ENCODE peak calls at places on chromosomes 13 and 19, in five cellular contexts. One of them, this sample, is unnamed.

GRCh38 chr13:77986699-77987098 is 68.1 kb upstream of the EDNRB start:
- DNase-seq in cardiac muscle cell: no peak
- DNase-seq in neural crest cell: no peak
- DNase-seq in astrocyte of the spinal cord: no peak
- DNase-seq in hepatocyte: no peak
- DNase-seq in this sample: no peak

GRCh38 chr13:79642596-79642995 is 161.6 kb downstream of the NDFIP2 start:
- DNase-seq in cardiac muscle cell: no peak
- DNase-seq in neural crest cell: no peak
- DNase-seq in astrocyte of the spinal cord: no peak
- DNase-seq in hepatocyte: no peak
- DNase-seq in this sample: no peak

GRCh38 chr13:40549500-40550094 is 116.8 kb downstream of the FOXO1 start:
- DNase-seq in cardiac muscle cell: no peak
- DNase-seq in neural crest cell: no peak
- DNase-seq in astrocyte of the spinal cord: peak
- DNase-seq in hepatocyte: no peak
- DNase-seq in this sample: no peak

GRCh38 chr13:39968646-39969475 is 313.4 kb downstream of the COG6 start:
- DNase-seq in cardiac muscle cell: no peak
- DNase-seq in neural crest cell: no peak
- DNase-seq in astrocyte of the spinal cord: no peak
- DNase-seq in hepatocyte: no peak
- DNase-seq in this sample: no peak

GRCh38 chr13:78603240-78603947 is at the start of gene POU4F1:
- DNase-seq in cardiac muscle cell: peak
- DNase-seq in neural crest cell: no peak
- DNase-seq in astrocyte of the spinal cord: no peak
- DNase-seq in hepatocyte: peak
- DNase-seq in this sample: peak

GRCh38 chr13:45200701-45201230 is at the start of gene KCTD4:
- DNase-seq in cardiac muscle cell: no peak
- DNase-seq in neural crest cell: no peak
- DNase-seq in astrocyte of the spinal cord: peak
- DNase-seq in hepatocyte: no peak
- DNase-seq in this sample: no peak

GRCh38 chr13:113275387-113275786 is 21.7 kb upstream of the LAMP1 start:
- DNase-seq in cardiac muscle cell: peak
- DNase-seq in neural crest cell: peak
- DNase-seq in astrocyte of the spinal cord: peak
- DNase-seq in hepatocyte: peak
- DNase-seq in this sample: peak

GRCh38 chr13:68982961-68983619 is 1124.5 kb upstream of the ATXN8OS start:
- DNase-seq in cardiac muscle cell: no peak
- DNase-seq in neural crest cell: no peak
- DNase-seq in astrocyte of the spinal cord: no peak
- DNase-seq in hepatocyte: no peak
- DNase-seq in this sample: no peak

GRCh38 chr19:1690570-1691307 is 38.3 kb upstream of the TCF3 start:
- DNase-seq in cardiac muscle cell: peak
- DNase-seq in neural crest cell: peak
- DNase-seq in astrocyte of the spinal cord: no peak
- DNase-seq in hepatocyte: peak
- DNase-seq in this sample: peak

GRCh38 chr13:100434010-100434763 is 154.4 kb downstream of the GGACT start:
- DNase-seq in cardiac muscle cell: no peak
- DNase-seq in neural crest cell: no peak
- DNase-seq in astrocyte of the spinal cord: peak
- DNase-seq in hepatocyte: no peak
- DNase-seq in this sample: no peak

GRCh38 chr19:33431986-33432385 is 58.5 kb downstream of the CEBPG start:
- DNase-seq in cardiac muscle cell: no peak
- DNase-seq in neural crest cell: no peak
- DNase-seq in astrocyte of the spinal cord: no peak
- DNase-seq in hepatocyte: no peak
- DNase-seq in this sample: no peak

GRCh38 chr13:104757712-104758111 is 1691.5 kb upstream of the SLC10A2 start:
- DNase-seq in cardiac muscle cell: no peak
- DNase-seq in neural crest cell: no peak
- DNase-seq in astrocyte of the spinal cord: peak
- DNase-seq in hepatocyte: no peak
- DNase-seq in this sample: no peak

GRCh38 chr13:75385708-75386083 is 96.3 kb downstream of the TBC1D4 start:
- DNase-seq in cardiac muscle cell: no peak
- DNase-seq in neural crest cell: no peak
- DNase-seq in astrocyte of the spinal cord: no peak
- DNase-seq in hepatocyte: no peak
- DNase-seq in this sample: no peak

GRCh38 chr19:1093811-1094553 is 1.2 kb downstream of the POLR2E start:
- DNase-seq in cardiac muscle cell: no peak
- DNase-seq in neural crest cell: no peak
- DNase-seq in astrocyte of the spinal cord: no peak
- DNase-seq in hepatocyte: no peak
- DNase-seq in this sample: no peak

GRCh38 chr19:1074512-1075283 is 7.7 kb downstream of the ARHGAP45 start:
- DNase-seq in cardiac muscle cell: no peak
- DNase-seq in neural crest cell: no peak
- DNase-seq in astrocyte of the spinal cord: no peak
- DNase-seq in hepatocyte: no peak
- DNase-seq in this sample: peak

GRCh38 chr13:33426131-33426530 is 140.6 kb upstream of the STARD13 start:
- DNase-seq in cardiac muscle cell: no peak
- DNase-seq in neural crest cell: no peak
- DNase-seq in astrocyte of the spinal cord: no peak
- DNase-seq in hepatocyte: no peak
- DNase-seq in this sample: no peak

GRCh38 chr13:32737111-32737571 is 150.9 kb downstream of the PDS5B start:
- DNase-seq in cardiac muscle cell: no peak
- DNase-seq in neural crest cell: no peak
- DNase-seq in astrocyte of the spinal cord: peak
- DNase-seq in hepatocyte: no peak
- DNase-seq in this sample: peak

GRCh38 chr13:78060966-78061365 is 142.3 kb upstream of the EDNRB start:
- DNase-seq in cardiac muscle cell: no peak
- DNase-seq in neural crest cell: no peak
- DNase-seq in astrocyte of the spinal cord: no peak
- DNase-seq in hepatocyte: no peak
- DNase-seq in this sample: no peak

GRCh38 chr19:35347171-35347929 is at the start of gene FFAR1:
- DNase-seq in cardiac muscle cell: no peak
- DNase-seq in neural crest cell: no peak
- DNase-seq in astrocyte of the spinal cord: no peak
- DNase-seq in hepatocyte: no peak
- DNase-seq in this sample: peak

GRCh38 chr19:39444598-39445257 is 654 bp upstream of the SUPT5H start:
- DNase-seq in cardiac muscle cell: peak
- DNase-seq in neural crest cell: no peak
- DNase-seq in astrocyte of the spinal cord: no peak
- DNase-seq in hepatocyte: no peak
- DNase-seq in this sample: no peak

GRCh38 chr13:30681489-30682242 is 53.7 kb upstream of the ALOX5AP start:
- DNase-seq in cardiac muscle cell: no peak
- DNase-seq in neural crest cell: no peak
- DNase-seq in astrocyte of the spinal cord: no peak
- DNase-seq in hepatocyte: peak
- DNase-seq in this sample: no peak

GRCh38 chr13:43544011-43544410 is 242.8 kb downstream of the ENOX1 start:
- DNase-seq in cardiac muscle cell: no peak
- DNase-seq in neural crest cell: no peak
- DNase-seq in astrocyte of the spinal cord: peak
- DNase-seq in hepatocyte: no peak
- DNase-seq in this sample: no peak

GRCh38 chr13:67023088-67023893 is 206.8 kb downstream of the PCDH9 start:
- DNase-seq in cardiac muscle cell: no peak
- DNase-seq in neural crest cell: no peak
- DNase-seq in astrocyte of the spinal cord: peak
- DNase-seq in hepatocyte: no peak
- DNase-seq in this sample: no peak

GRCh38 chr13:41587490-41587889 is 130.1 kb downstream of the RGCC start:
- DNase-seq in cardiac muscle cell: no peak
- DNase-seq in neural crest cell: no peak
- DNase-seq in astrocyte of the spinal cord: no peak
- DNase-seq in hepatocyte: no peak
- DNase-seq in this sample: no peak

GRCh38 chr13:32334676-32335075 is 19.4 kb downstream of the BRCA2 start:
- DNase-seq in cardiac muscle cell: no peak
- DNase-seq in neural crest cell: no peak
- DNase-seq in astrocyte of the spinal cord: no peak
- DNase-seq in hepatocyte: no peak
- DNase-seq in this sample: no peak

GRCh38 chr19:43755256-43755801 is 567 bp upstream of the SMG9 start:
- DNase-seq in cardiac muscle cell: peak
- DNase-seq in neural crest cell: peak
- DNase-seq in astrocyte of the spinal cord: peak
- DNase-seq in hepatocyte: peak
- DNase-seq in this sample: peak

GRCh38 chr19:43752287-43752875 is 2.4 kb downstream of the SMG9 start:
- DNase-seq in cardiac muscle cell: no peak
- DNase-seq in neural crest cell: no peak
- DNase-seq in astrocyte of the spinal cord: no peak
- DNase-seq in hepatocyte: no peak
- DNase-seq in this sample: no peak

GRCh38 chr19:43754312-43754561 is 525 bp downstream of the SMG9 start:
- DNase-seq in cardiac muscle cell: no peak
- DNase-seq in neural crest cell: no peak
- DNase-seq in astrocyte of the spinal cord: no peak
- DNase-seq in hepatocyte: no peak
- DNase-seq in this sample: no peak

GRCh38 chr19:43751466-43752220 is 3.1 kb downstream of the SMG9 start:
- DNase-seq in cardiac muscle cell: no peak
- DNase-seq in neural crest cell: no peak
- DNase-seq in astrocyte of the spinal cord: peak
- DNase-seq in hepatocyte: no peak
- DNase-seq in this sample: no peak

DNA sequence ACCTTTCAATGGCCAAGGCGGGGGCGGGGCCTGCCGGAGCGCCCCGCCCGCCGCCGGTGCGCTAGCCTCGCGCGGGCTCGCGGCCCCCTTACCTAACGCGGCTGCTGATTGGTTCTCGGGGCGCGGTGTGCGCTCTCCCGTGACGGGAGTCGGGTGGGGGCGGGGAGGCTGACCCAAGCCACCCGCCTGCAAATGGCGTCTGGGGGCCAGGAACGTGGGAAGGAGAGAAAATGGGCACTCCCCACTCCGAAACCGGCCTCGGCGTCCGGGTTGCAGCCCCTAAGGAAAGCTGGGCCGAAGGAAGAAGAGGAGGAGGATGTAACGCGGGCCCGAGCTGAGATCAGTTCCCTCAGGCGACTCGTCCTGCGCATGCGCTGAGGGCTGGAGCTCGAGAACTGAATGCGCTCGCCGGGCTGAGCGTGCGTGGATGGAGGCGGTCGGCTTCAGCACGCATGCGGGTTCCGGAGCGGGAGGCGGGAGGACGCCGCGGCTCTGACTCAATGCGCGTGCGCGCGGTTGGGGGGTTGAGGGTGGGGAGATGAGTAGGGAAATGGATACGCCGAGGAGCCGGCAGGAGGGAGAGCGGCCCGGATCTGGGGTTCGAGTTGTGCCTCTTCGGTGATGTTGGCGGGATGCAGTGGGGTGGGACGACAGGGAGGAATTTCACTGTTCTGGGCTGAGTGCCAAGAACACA is at the start of gene SMG9:
- DNase-seq in cardiac muscle cell: peak
- DNase-seq in neural crest cell: peak
- DNase-seq in astrocyte of the spinal cord: peak
- DNase-seq in hepatocyte: peak
- DNase-seq in this sample: peak
- TF ChIP-seq CTCF in cardiac muscle cell: no peak
- TF ChIP-seq CTCF in neural crest cell: no peak
- TF ChIP-seq CTCF in astrocyte of the spinal cord: no peak
- TF ChIP-seq CTCF in hepatocyte: no peak
- TF ChIP-seq CTCF in this sample: no peak

GRCh38 chr19:18253716-18254115 is 20.5 kb downstream of the IQCN start:
- DNase-seq in cardiac muscle cell: no peak
- DNase-seq in neural crest cell: no peak
- DNase-seq in astrocyte of the spinal cord: no peak
- DNase-seq in hepatocyte: no peak
- DNase-seq in this sample: no peak

GRCh38 chr19:18257503-18258470 is 16.5 kb downstream of the IQCN start:
- DNase-seq in cardiac muscle cell: no peak
- DNase-seq in neural crest cell: no peak
- DNase-seq in astrocyte of the spinal cord: no peak
- DNase-seq in hepatocyte: peak
- DNase-seq in this sample: no peak

GRCh38 chr19:18253130-18253529 is 21.1 kb downstream of the IQCN start:
- DNase-seq in cardiac muscle cell: no peak
- DNase-seq in neural crest cell: no peak
- DNase-seq in astrocyte of the spinal cord: no peak
- DNase-seq in hepatocyte: no peak
- DNase-seq in this sample: no peak

GRCh38 chr19:18252370-18252717 is 21.9 kb downstream of the IQCN start:
- DNase-seq in cardiac muscle cell: no peak
- DNase-seq in neural crest cell: no peak
- DNase-seq in astrocyte of the spinal cord: no peak
- DNase-seq in hepatocyte: no peak
- DNase-seq in this sample: no peak

GRCh38 chr19:18254546-18255500 is 19.4 kb downstream of the IQCN start:
- DNase-seq in cardiac muscle cell: no peak
- DNase-seq in neural crest cell: no peak
- DNase-seq in astrocyte of the spinal cord: no peak
- DNase-seq in hepatocyte: no peak
- DNase-seq in this sample: no peak
- TF ChIP-seq CTCF in cardiac muscle cell: no peak
- TF ChIP-seq CTCF in neural crest cell: no peak
- TF ChIP-seq CTCF in astrocyte of the spinal cord: no peak
- TF ChIP-seq CTCF in hepatocyte: peak
- TF ChIP-seq CTCF in this sample: peak

DNA sequence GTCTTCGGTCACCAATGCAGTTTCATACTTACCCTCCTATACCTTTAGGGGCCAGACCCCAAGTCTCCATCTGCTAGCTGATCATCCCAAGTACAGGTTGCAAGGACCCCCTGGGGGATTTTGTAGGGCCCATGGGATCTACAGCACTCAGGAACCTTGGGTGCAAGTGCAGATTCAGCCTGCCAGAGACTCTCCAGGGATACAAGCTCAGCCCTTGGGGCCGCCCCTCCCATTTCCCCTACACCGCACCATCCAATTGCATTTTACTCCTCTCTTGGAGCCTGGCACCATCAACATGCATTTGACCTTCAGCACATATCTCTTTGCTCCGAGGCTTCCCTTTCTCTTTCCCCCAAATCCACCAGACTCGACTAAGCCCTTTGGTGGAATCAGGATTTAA is 154.7 kb upstream of the ZNF536 start:
- DNase-seq in cardiac muscle cell: no peak
- DNase-seq in neural crest cell: no peak
- DNase-seq in astrocyte of the spinal cord: no peak
- DNase-seq in hepatocyte: no peak
- DNase-seq in this sample: no peak
- TF ChIP-seq CTCF in cardiac muscle cell: no peak
- TF ChIP-seq CTCF in neural crest cell: no peak
- TF ChIP-seq CTCF in astrocyte of the spinal cord: no peak
- TF ChIP-seq CTCF in hepatocyte: no peak
- TF ChIP-seq CTCF in this sample: no peak

DNA sequence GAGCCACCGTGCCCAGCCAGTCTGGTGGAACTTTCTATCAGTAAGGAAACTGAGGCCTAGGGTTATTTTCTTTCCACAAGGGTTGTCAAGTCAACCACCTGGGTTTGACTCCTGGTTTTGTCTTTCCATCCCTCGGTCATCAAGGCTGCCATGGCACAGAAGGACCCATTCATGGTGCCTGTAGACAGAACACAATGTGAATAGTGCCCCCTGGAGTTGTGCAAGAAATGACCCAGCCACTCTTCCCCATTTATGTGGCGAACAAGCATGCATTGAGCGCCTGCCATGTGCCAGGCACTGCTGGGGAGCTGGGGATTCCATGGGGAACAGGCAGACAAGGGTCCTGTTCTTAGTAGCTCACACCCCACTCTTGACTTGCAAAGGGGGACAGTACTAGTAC is 4.1 kb downstream of the SMARCA4 start:
- DNase-seq in cardiac muscle cell: no peak
- DNase-seq in neural crest cell: no peak
- DNase-seq in astrocyte of the spinal cord: no peak
- DNase-seq in hepatocyte: no peak
- DNase-seq in this sample: no peak
- TF ChIP-seq CTCF in cardiac muscle cell: no peak
- TF ChIP-seq CTCF in neural crest cell: peak
- TF ChIP-seq CTCF in astrocyte of the spinal cord: no peak
- TF ChIP-seq CTCF in hepatocyte: no peak
- TF ChIP-seq CTCF in this sample: no peak